ENCODE peak calls at places on chromosomes 11 and 22, in four cellular contexts. Z is HepG2, P is A549, H is K562. E is an unnamed sample.

GRCh38 chr11:128497057-128497957 is 90.1 kb downstream of the ETS1 start:
- DNase-seq in H (no peak), P (peak; percentile 47), Z (no peak), E (no peak)

GRCh38 chr11:78656327-78656726 is 81.7 kb upstream of the NARS2 start:
- DNase-seq in P (no peak), H (no peak), Z (no peak), E (no peak)

GRCh38 chr11:72224587-72225410 is at the start of gene INPPL1:
- DNase-seq in P (no peak), Z (no peak), H (peak; percentile 47), E (peak; percentile 76)

GRCh38 chr11:33227578-33228261 is 29.5 kb upstream of the HIPK3 start:
- DNase-seq in P (no peak), H (no peak), Z (no peak), E (no peak)

GRCh38 chr22:43289976-43290663 is 53.1 kb downstream of the SCUBE1 start:
- DNase-seq in Z (no peak), H (no peak), P (no peak), E (no peak)

GRCh38 chr11:443542-444199 is 1.9 kb upstream of the ANO9 start:
- DNase-seq in Z (no peak), H (no peak), P (no peak), E (peak; percentile 43)

GRCh38 chr11:66480116-66480938 is at the start of gene DPP3:
- DNase-seq in Z (peak; percentile 93), H (peak; percentile 100), P (peak; percentile 100), E (peak; percentile 99)

GRCh38 chr11:12716816-12717215 is 42.6 kb downstream of the TEAD1 start:
- DNase-seq in H (no peak), Z (no peak), P (no peak), E (no peak)

GRCh38 chr11:8168485-8169257 is at the start of gene RIC3:
- DNase-seq in H (no peak), Z (no peak), P (no peak), E (peak; percentile 79)

GRCh38 chr11:45803981-45804805 is 756 bp upstream of the SLC35C1 start:
- DNase-seq in H (no peak), Z (peak; percentile 18), P (peak; percentile 47), E (peak; percentile 87)

GRCh38 chr22:50019316-50019715 is 6.8 kb upstream of the IL17REL start:
- DNase-seq in H (no peak), P (no peak), Z (no peak), E (no peak)

GRCh38 chr22:45612451-45612901 is 59.2 kb upstream of the ATXN10 start:
- DNase-seq in P (no peak), H (no peak), Z (no peak), E (no peak)

GRCh38 chr11:75380716-75381420 is 18.4 kb upstream of the RPS3 start:
- DNase-seq in Z (peak; percentile 60), P (no peak), H (no peak), E (no peak)

GRCh38 chr11:128660957-128661356 is 32.9 kb upstream of the FLI1 start:
- DNase-seq in H (no peak), P (no peak), Z (no peak), E (no peak)

GRCh38 chr11:128468106-128468505 is 119.3 kb downstream of the ETS1 start:
- DNase-seq in H (no peak), Z (no peak), P (no peak), E (no peak)

GRCh38 chr11:57410287-57410686 is 16.6 kb downstream of the SLC43A3 start:
- DNase-seq in Z (no peak), P (no peak), H (no peak), E (no peak)

GRCh38 chr11:10205928-10206327 is 88.1 kb downstream of the SBF2 start:
- DNase-seq in H (no peak), Z (no peak), P (no peak), E (peak; percentile 27)

GRCh38 chr11:12318791-12319733 is 58.3 kb upstream of the PARVA start:
- DNase-seq in H (no peak), Z (no peak), P (no peak), E (peak; percentile 9)

GRCh38 chr11:120632579-120632978 is 121.0 kb downstream of the GRIK4 start:
- DNase-seq in Z (no peak), H (peak; percentile 40), P (peak; percentile 24), E (peak; percentile 60)
- TF ChIP-seq JUNB in Z (no peak), H (no peak), P (no peak), E (no peak)

GRCh38 chr22:48643066-48643731 is 1184.5 kb downstream of the BRD1 start:
- DNase-seq in Z (no peak), P (no peak), H (no peak), E (no peak)

GRCh38 chr22:48645766-48646165 is 1181.9 kb downstream of the BRD1 start:
- DNase-seq in P (no peak), Z (no peak), H (no peak), E (no peak)

GRCh38 chr22:48644997-48645396 is 1182.7 kb downstream of the BRD1 start:
- DNase-seq in P (no peak), H (no peak), Z (no peak), E (no peak)

GRCh38 chr22:48642550-48642949 is 1185.1 kb downstream of the BRD1 start:
- DNase-seq in H (no peak), P (no peak), Z (no peak), E (no peak)

DNA sequence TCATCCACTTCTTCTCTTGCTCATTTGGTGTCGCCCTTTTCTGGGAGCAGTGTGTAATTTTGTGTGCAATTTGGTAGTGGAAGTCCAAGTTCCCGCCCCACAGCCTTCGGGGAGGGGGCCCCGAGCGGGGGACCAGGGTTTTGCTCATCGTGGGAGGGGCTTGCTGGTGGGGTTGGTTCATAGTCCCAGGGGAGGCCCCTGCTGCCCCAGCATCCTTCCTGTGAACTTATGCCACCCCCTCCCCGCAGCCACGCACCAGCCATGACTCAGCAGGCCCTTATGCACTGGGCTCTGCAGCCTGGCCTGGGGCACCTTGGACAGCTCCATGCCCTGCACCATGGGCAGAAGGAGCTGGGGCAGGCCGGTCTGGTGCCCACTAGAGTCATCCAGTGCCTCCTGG is 1183.6 kb downstream of the BRD1 start:
- DNase-seq in Z (peak; percentile 46), P (no peak), H (no peak), E (no peak)
- H3K4me2 ChIP-seq in Z (no peak overlapping the region), P (no peak overlapping the region), H (no peak overlapping the region), E (no peak overlapping the region)

DNA sequence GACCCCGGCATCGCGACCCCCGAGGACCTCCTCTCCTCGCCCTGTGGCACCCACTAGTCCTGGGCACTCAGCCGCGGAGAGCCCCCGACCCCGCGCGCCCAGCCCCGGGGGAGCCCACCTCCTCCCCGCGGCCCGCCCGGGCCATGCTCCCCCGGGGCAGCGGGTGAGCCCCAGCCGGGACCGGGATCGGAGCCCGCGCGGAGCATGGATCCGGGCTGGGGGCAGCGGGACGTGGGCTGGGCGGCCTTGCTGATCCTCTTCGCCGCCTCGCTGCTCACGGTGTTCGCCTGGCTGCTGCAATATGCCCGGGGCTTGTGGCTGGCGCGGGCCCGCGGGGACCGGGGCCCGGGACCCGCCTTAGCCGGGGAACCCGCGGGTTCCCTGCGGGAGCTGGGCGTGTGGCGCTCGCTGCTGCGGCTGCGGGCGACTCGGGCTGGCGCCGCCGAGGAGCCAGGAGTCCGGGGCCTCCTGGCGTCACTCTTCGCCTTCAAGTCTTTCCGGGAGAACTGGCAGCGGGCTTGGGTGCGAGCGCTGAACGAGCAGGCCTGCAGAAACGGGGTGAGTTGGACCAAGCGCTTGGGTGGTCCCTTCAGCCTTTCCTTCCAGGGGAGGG is 500 bp downstream of the C2CD2L start:
- DNase-seq in P (no peak), Z (no peak), H (peak; percentile 41), E (no peak)
- H3K4me1 ChIP-seq in P (peaks cover 25% of the 10 kb centered on the region), Z (peaks cover 40% of the 10 kb centered on the region), H (peaks cover 43% of the 10 kb centered on the region), E (peaks cover 29% of the 10 kb centered on the region)

GRCh38 chr11:19992162-19992561 is 168.1 kb downstream of the DBX1 start:
- DNase-seq in H (no peak), P (no peak), Z (no peak), E (no peak)

GRCh38 chr11:19985106-19985505 is 175.2 kb downstream of the DBX1 start:
- DNase-seq in P (no peak), H (no peak), Z (no peak), E (no peak)

GRCh38 chr11:19987243-19987870 is 172.9 kb downstream of the DBX1 start:
- DNase-seq in Z (no peak), H (no peak), P (no peak), E (no peak)

GRCh38 chr11:19989191-19989590 is 171.1 kb downstream of the DBX1 start:
- DNase-seq in Z (no peak), H (no peak), P (no peak), E (no peak)

GRCh38 chr11:19988598-19988997 is 171.7 kb downstream of the DBX1 start:
- DNase-seq in H (no peak), Z (no peak), P (no peak), E (peak; percentile 83)
- TF ChIP-seq JUNB in H (no peak), Z (no peak), P (no peak), E (no peak)

DNA sequence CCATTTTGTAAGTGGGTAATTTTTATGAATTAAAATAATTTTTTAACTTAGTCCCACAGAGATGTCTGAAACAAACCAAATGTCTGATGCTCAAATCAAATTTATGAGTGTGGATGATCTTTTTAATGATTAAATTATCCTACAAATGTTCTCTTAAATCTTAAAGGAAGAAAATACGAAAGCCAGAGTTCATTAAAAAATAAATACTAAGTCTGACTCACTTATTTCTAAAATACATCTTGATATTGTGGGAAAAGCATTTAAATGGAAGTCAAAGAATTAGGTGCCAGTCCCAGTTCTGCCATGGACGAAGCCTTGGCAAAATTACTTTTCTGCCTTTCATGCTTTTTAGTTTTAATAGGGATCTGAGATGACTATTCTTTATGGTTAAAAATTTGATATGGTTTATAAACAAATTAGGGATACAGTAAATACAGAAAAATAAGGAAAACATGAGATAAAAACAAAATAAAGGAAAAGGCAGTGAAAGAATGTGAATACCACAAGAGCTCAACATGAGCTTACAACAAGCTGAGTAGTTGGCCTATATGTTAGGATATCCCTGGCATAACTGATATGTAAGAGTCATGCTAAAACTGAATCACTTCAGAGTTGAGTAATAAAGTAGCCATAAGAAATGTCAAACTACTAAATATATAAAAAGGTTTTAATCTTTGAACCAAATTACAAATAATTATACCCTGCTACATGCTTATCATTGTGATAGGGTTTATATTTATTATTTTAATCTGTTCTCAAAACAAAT is 9.2 kb downstream of the CCDC34 start:
- DNase-seq in P (no peak), H (no peak), Z (no peak), E (no peak)
- H3K4me2 ChIP-seq in P (peak overlapping the region; percentile 59), H (no peak overlapping the region), Z (peak overlapping the region; percentile 32), E (no peak overlapping the region)

GRCh38 chr11:43736502-43737193 is 56.1 kb downstream of the HSD17B12 start:
- DNase-seq in P (no peak), H (no peak), Z (peak; percentile 19), E (no peak)

GRCh38 chr11:43738600-43739409 is 58.3 kb downstream of the HSD17B12 start:
- DNase-seq in P (no peak), Z (peak; percentile 3), H (peak; percentile 73), E (peak; percentile 38)

GRCh38 chr11:43735931-43736330 is 55.4 kb downstream of the HSD17B12 start:
- DNase-seq in P (no peak), H (no peak), Z (no peak), E (peak; percentile 24)

GRCh38 chr11:43735115-43735514 is 54.6 kb downstream of the HSD17B12 start:
- DNase-seq in Z (no peak), H (no peak), P (no peak), E (no peak)

GRCh38 chr11:43737194-43737575 is 56.6 kb downstream of the HSD17B12 start:
- DNase-seq in H (no peak), P (no peak), Z (no peak), E (no peak)
- H3K4me1 ChIP-seq in H (peaks cover 4% of the 10 kb centered on the region), P (peaks cover 12% of the 10 kb centered on the region), Z (peaks cover 37% of the 10 kb centered on the region), E (peaks cover 44% of the 10 kb centered on the region)

GRCh38 chr11:60870276-60870675 is 2.9 kb downstream of the ZP1 start:
- DNase-seq in Z (no peak), P (no peak), H (no peak), E (peak; percentile 58)
- TF ChIP-seq JUNB in Z (no peak), P (no peak), H (no peak), E (no peak)

E was measured in GM23338.